ENCODE peak calls at places on chromosomes 6 and 20, in four cellular contexts. D is colonic mucosa, W is neural progenitor cell, H is ascending aorta. I is an unnamed sample.

GRCh38 chr6:167968091-167968490 is 29.4 kb upstream of the KIF25 start:
- DNase-seq in D (peak), H (no peak), W (peak), I (no peak)

GRCh38 chr6:11778042-11778441 is 561 bp downstream of the ADTRP start:
- DNase-seq in H (no peak), D (no peak), W (no peak), I (no peak)

GRCh38 chr6:107728564-107728897 is 95.6 kb downstream of the SCML4 start:
- DNase-seq in H (no peak), W (no peak), D (no peak), I (no peak)

GRCh38 chr6:65289491-65289890 is 417.5 kb downstream of the EYS start:
- DNase-seq in W (no peak), H (no peak), D (no peak), I (no peak)

GRCh38 chr6:13992417-13993055 is 67.8 kb downstream of the RNF182 start:
- DNase-seq in D (no peak), H (no peak), W (no peak), I (no peak)

GRCh38 chr6:3517350-3517749 is 60.5 kb upstream of the SLC22A23 start:
- DNase-seq in H (no peak), W (no peak), D (no peak), I (no peak)

GRCh38 chr20:23943304-23943703 is 45.3 kb downstream of the GGTLC1 start:
- DNase-seq in D (no peak), H (no peak), W (no peak), I (no peak)

GRCh38 chr20:46055269-46055668 is 26.3 kb downstream of the SLC12A5 start:
- DNase-seq in D (no peak), W (no peak), H (no peak), I (no peak)

GRCh38 chr6:118660218-118660569 is 8.8 kb upstream of the CEP85L start:
- DNase-seq in D (no peak), H (no peak), W (no peak), I (no peak)

GRCh38 chr6:54214286-54214685 is 94.0 kb upstream of the TINAG start:
- DNase-seq in D (no peak), W (no peak), H (no peak), I (no peak)

GRCh38 chr20:58700121-58700780 is 7.7 kb downstream of the NPEPL1 start:
- DNase-seq in H (no peak), W (no peak), D (no peak), I (no peak)

GRCh38 chr20:30284533-30284932 is 972.9 kb upstream of the DEFB115 start:
- DNase-seq in W (no peak), H (no peak), D (no peak), I (no peak)
- H3K4me3 ChIP-seq in W (no peak), H (no peak), D (peak), I (peak)

DNA sequence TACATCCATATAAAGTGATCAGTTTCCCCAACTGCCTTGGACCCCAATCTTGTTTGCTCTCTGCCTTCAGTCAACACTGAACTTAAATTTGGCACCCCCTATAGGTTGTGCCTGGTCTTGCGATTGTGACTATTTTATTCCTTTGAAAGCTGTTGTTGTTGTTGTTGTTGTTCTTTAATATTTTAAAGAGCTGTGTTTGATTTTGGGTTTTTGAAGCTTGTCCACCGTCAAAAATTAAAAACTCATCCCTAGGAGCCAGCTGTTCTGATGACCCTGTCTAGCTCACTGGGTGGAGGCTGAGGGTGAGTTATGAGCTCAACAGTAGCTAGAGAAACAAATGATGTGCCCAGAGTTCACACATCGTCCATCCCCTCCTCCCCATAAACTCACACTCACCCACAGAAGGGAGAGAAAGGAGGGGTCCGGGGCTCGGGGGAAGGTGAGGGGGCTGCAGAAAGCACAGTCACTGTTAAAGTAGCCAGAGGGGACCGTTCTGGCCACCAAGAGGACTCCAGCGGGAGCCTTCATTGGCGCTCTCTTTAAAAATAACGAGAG is 4.0 kb downstream of the SIM1 start:
- DNase-seq in W (peak), D (no peak), H (no peak), I (no peak)
- TF ChIP-seq CTCF in W (peak), D (no peak), H (no peak), I (no peak)

GRCh38 chr6:136250686-136251008 is 536 bp upstream of the MTFR2 start:
- DNase-seq in D (no peak), H (no peak), W (no peak), I (no peak)

GRCh38 chr6:136252441-136252840 is 2.3 kb upstream of the MTFR2 start:
- DNase-seq in D (no peak), H (no peak), W (no peak), I (no peak)

GRCh38 chr6:136249336-136249735 is 775 bp downstream of the MTFR2 start:
- DNase-seq in W (peak), D (no peak), H (no peak), I (no peak)

GRCh38 chr6:136249811-136250685 is at the start of gene MTFR2:
- DNase-seq in D (peak), H (peak), W (peak), I (peak)

DNA sequence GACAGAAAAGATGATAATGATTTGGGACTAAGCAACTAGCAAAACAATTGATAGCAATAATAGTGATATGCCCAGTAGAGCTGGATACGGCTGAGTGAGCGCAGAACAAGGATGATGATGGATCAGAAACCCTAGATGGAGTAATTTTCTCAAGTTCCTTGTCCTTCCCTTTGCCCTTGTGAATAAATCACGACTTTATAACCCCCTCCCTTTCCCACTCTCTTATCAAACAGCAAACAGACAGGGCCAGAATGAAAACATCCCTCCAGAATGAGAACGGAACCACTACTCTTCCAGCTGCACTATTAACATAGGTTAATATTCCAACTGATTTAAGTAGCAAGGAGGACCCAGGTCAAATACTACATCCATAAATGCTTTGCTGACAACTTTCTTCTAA is 1.3 kb upstream of the MTFR2 start:
- DNase-seq in H (no peak), W (no peak), D (no peak), I (no peak)
- H3K4me3 ChIP-seq in H (no peak), W (peak), D (peak), I (no peak)

GRCh38 chr20:38034108-38034649 is 633 bp downstream of the RPRD1B start:
- DNase-seq in W (no peak), D (peak), H (no peak), I (no peak)
- TF ChIP-seq CTCF in W (no peak), D (no peak), H (no peak), I (no peak)

GRCh38 chr20:16729080-16729479 is 746 bp upstream of the SNRPB2 start:
- DNase-seq in H (no peak), D (no peak), W (no peak), I (no peak)
- H3K4me3 ChIP-seq in H (peak), D (peak), W (peak), I (peak)

GRCh38 chr20:49682278-49682677 is 31.4 kb downstream of the B4GALT5 start:
- DNase-seq in H (no peak), D (no peak), W (no peak), I (no peak)
- TF ChIP-seq CTCF in H (no peak), D (no peak), W (no peak), I (no peak)

DNA sequence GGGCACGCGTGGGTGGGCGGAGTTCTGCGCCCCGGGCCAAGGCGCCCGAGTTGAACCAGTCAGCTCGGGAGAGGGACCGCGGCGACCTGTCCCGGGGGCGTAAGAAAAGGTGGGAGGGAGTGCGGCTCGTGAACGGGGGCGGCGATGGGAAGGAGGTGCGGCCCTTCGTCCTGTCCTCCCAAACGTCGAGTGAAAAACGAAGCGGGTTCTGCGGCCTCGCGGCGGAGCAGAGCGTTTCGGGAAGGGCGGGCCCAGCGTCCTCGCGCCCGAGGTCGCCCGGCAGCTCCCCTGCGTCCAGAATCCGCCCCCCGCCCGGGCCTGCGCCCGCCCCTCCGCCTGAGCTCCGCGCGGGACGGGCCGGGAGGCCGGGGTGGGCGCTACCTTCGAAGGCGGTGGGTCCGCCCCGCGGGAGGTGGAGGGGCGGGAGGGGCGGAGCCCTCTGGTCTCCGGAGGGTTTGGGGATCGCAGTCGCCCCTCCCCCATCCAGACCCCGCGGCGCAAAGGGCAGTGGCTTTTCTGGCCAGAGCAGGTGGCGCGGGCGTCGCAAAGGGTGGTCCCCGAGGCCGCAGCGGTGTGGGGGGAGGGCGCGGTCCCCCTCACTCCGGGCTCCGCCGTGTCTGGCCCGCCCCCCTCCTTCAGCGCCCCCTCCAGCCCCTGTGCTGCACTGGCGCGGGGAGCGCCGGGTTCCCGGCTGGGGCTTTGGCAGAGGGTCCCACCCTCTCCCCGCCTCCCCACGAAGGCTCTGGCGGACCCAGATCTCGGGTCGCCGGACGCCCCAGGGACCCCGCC is 838 bp downstream of the STMN3 start:
- DNase-seq in D (no peak), W (peak), H (no peak), I (no peak)
- H3K4me3 ChIP-seq in D (peak), W (peak), H (peak), I (peak)

GRCh38 chr20:11755071-11755881 is 162.4 kb upstream of the BTBD3 start:
- DNase-seq in W (peak), D (no peak), H (no peak), I (no peak)
- TF ChIP-seq CTCF in W (no peak), D (no peak), H (no peak), I (no peak)

DNA sequence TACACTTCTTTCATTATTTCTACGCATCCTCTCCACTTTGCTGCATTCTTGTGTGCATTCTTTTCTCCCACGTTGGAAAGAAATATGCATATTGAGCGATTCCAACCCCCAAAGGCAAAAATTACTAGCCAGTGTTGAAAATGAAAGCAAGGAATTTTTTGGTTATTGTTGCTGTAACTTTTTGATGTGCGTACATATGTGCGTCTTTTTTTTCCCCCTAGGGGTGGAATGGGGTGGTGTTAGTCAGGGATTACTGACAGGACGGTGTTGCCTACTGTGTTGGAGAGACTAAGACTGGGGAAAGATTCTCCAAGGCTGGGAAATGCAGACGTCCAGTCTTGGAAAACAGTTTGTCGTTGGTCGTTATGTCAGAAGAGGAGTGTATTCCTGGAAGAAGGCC is 44.2 kb upstream of the ESR1 start:
- DNase-seq in W (peak), D (no peak), H (no peak), I (no peak)
- H3K4me3 ChIP-seq in W (no peak), D (no peak), H (peak), I (no peak)

I was measured in stomach.